ENCODE peak calls at places on chromosomes 11 and 22, in ten cellular contexts. O is fibroblast of the aortic adventitia; H is NCI-H1436 treated with DMSO at 0.1 percent for 48 hours; F is activated T-helper 1 cell treated with anti-CD3 and anti-CD28 coated beads, Interleukin-12 subunit alpha, Interleukin-12 subunit beta, Interleukin-2, Interleukin-4 antibody, amounts not matched to agents 30 ng/mL and 10 ng/mL and 1 ng/mL, durations not matched to agents 14 hours and 24 hours and 36 hours; S is colonic mucosa; M is brain microvascular endothelial cell; K is stimulated activated naive CD4-positive, alpha-beta T cell; J is naive thymus-derived CD4-positive, alpha-beta T cell; D is ELR; V is effector CD4-positive, alpha-beta T cell. G is an unnamed sample.

GRCh38 chr11:34948721-34949120 is 32.3 kb downstream of the PDHX start:
- DNase-seq in O (peak; percentile 84), H (no peak), F (no peak), K (no peak), V (no peak), J (no peak), M (no peak), S (no peak), D (no peak), G (no peak)

GRCh38 chr22:40635940-40636379 is 559 bp downstream of the MRTFA start:
- DNase-seq in J (no peak), K (no peak), F (no peak), M (no peak), S (peak; percentile 50), D (no peak), V (no peak), H (no peak), O (peak; percentile 14), G (no peak)

GRCh38 chr22:45324186-45324775 is 14.5 kb downstream of the FAM118A start:
- DNase-seq in K (no peak), O (no peak), F (no peak), H (no peak), M (no peak), J (no peak), V (no peak), S (no peak), D (no peak), G (no peak)

GRCh38 chr11:130601141-130601540 is 152.7 kb downstream of the ADAMTS15 start:
- DNase-seq in V (no peak), O (peak; percentile 76), K (no peak), H (no peak), J (no peak), F (no peak), S (no peak), D (peak; percentile 33), M (peak; percentile 84), G (no peak)

GRCh38 chr11:75233688-75234295 is 6.8 kb upstream of the TPBGL start:
- DNase-seq in O (peak; percentile 71), D (peak; percentile 61), S (peak; percentile 38), M (peak; percentile 61), F (no peak), H (no peak), K (no peak), J (no peak), V (no peak), G (peak; percentile 30)

GRCh38 chr11:76207642-76208378 is 1.5 kb upstream of the WNT11 start:
- DNase-seq in H (no peak), D (peak; percentile 83), M (peak; percentile 33), S (peak; percentile 86), O (peak; percentile 69), J (peak; percentile 75), K (peak; percentile 49), F (peak; percentile 70), V (peak; percentile 67), G (peak; percentile 75)

GRCh38 chr11:131980878-131981668 is 610.7 kb downstream of the NTM start:
- DNase-seq in D (peak; percentile 22), S (no peak), V (no peak), J (no peak), H (no peak), O (peak; percentile 15), M (no peak), K (no peak), F (no peak), G (no peak)

GRCh38 chr22:40666151-40666848 is 13.0 kb upstream of the MCHR1 start:
- DNase-seq in H (no peak), D (no peak), O (peak; percentile 91), F (no peak), M (no peak), S (no peak), V (no peak), J (no peak), K (no peak), G (no peak)

GRCh38 chr11:126090452-126090851 is 27.8 kb upstream of the CDON start:
- DNase-seq in V (no peak), O (no peak), K (no peak), S (no peak), H (no peak), J (no peak), D (no peak), M (no peak), F (no peak), G (no peak)

GRCh38 chr22:27990879-27991278 is 71.8 kb upstream of the PITPNB start:
- DNase-seq in H (no peak), M (no peak), O (peak; percentile 57), F (no peak), K (no peak), J (no peak), D (peak; percentile 25), V (no peak), S (peak; percentile 27), G (no peak)

G was measured in immature natural killer cell.